ENCODE peak calls at places on chromosomes 1 and 21, in four cellular contexts. H is right lobe of liver, K is mucosa of descending colon, X is left ventricle myocardium inferior. C is an unnamed sample. For H3K36me3, the result is how much of the 10 kb centered on the place peaks cover.

GRCh38 chr1:1318131-1318652 is 6.3 kb downstream of the INTS11 start:
- DNase-seq in H (peak), K (peak), X (peak), C (no peak)

GRCh38 chr1:211369640-211370039 is 43.0 kb downstream of the TRAF5 start:
- DNase-seq in H (no peak), K (no peak), X (no peak), C (no peak)

GRCh38 chr1:1315435-1315901 is 7.1 kb downstream of the PUSL1 start:
- DNase-seq in H (no peak), K (no peak), X (no peak), C (peak)

GRCh38 chr1:240582953-240583352 is 29.0 kb downstream of the GREM2 start:
- DNase-seq in H (no peak), K (no peak), X (no peak), C (no peak)

GRCh38 chr1:43267291-43267805 is 2.4 kb upstream of the TMEM125 start:
- DNase-seq in H (no peak), K (peak), X (no peak), C (no peak)

GRCh38 chr21:45543710-45544448 is 1.6 kb upstream of the SLC19A1 start:
- DNase-seq in H (peak), K (peak), X (peak), C (peak)

GRCh38 chr1:230105754-230106625 is 39.0 kb downstream of the GALNT2 start:
- DNase-seq in H (peak), K (no peak), X (no peak), C (no peak)

GRCh38 chr1:107230121-107230520 is 89.3 kb downstream of the NTNG1 start:
- DNase-seq in H (no peak), K (no peak), X (no peak), C (no peak)

GRCh38 chr21:15935530-15935929 is 205.7 kb downstream of the USP25 start:
- DNase-seq in H (no peak), K (no peak), X (no peak), C (no peak)

GRCh38 chr1:228275154-228275434 is 67.2 kb downstream of the OBSCN start:
- DNase-seq in H (no peak), K (no peak), X (no peak), C (no peak)

GRCh38 chr1:99481391-99481996 is 164.4 kb upstream of the PALMD start:
- DNase-seq in H (peak), K (peak), X (no peak), C (peak)

GRCh38 chr1:54380285-54380882 is 25.8 kb downstream of the SSBP3 start:
- DNase-seq in H (no peak), K (no peak), X (no peak), C (no peak)

GRCh38 chr21:42854246-42855010 is 24.9 kb downstream of the WDR4 start:
- DNase-seq in H (no peak), K (no peak), X (no peak), C (peak)
- H3K36me3 ChIP-seq in H (under half), K (under half), X (half or more), C (half or more)

GRCh38 chr1:111157425-111157824 is 17.4 kb downstream of the CEPT1 start:
- DNase-seq in H (no peak), K (no peak), X (no peak), C (no peak)
- H3K36me3 ChIP-seq in H (under half), K (under half), X (half or more), C (under half)

GRCh38 chr1:180198611-180199010 is 31.5 kb upstream of the LHX4 start:
- DNase-seq in H (no peak), K (no peak), X (no peak), C (no peak)

GRCh38 chr1:180199018-180199417 is 31.0 kb upstream of the LHX4 start:
- DNase-seq in H (no peak), K (no peak), X (no peak), C (peak)

GRCh38 chr1:180197231-180197630 is 32.8 kb upstream of the LHX4 start:
- DNase-seq in H (no peak), K (no peak), X (no peak), C (no peak)

GRCh38 chr1:180196436-180197003 is 33.5 kb upstream of the LHX4 start:
- DNase-seq in H (no peak), K (no peak), X (no peak), C (peak)

GRCh38 chr1:180198186-180198585 is 31.9 kb upstream of the LHX4 start:
- DNase-seq in H (no peak), K (no peak), X (no peak), C (peak)
- H3K36me3 ChIP-seq in H (under half), K (under half), X (under half), C (under half)

GRCh38 chr1:179058343-179059184 is 23.3 kb upstream of the TOR3A start:
- DNase-seq in H (no peak), K (no peak), X (no peak), C (no peak)
- H3K36me3 ChIP-seq in H (under half), K (under half), X (under half), C (under half)

DNA sequence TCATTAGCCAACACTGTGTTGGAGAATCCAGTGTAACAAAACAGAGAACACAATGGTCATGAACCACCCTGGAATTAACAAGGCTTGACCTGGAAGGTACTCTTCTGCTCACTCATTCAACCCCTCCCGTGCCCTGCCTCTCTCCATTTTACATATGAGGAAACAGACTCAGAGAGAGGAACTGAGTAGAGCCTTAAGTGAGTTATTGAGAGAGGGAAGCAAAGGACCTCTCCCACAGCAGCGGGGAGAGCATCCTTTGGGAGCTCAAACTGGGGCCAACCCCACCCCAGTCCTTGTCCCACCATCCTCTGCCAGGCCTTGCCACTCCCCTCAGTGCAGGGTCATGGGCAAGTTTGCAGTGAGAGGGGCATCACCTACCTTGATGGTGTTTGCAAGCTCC is 1.3 kb downstream of the S100A12 start:
- DNase-seq in H (peak), K (no peak), X (no peak), C (no peak)
- H3K36me3 ChIP-seq in H (under half), K (under half), X (under half), C (under half)

GRCh38 chr21:38813143-38813542 is 7.4 kb downstream of the ETS2 start:
- DNase-seq in H (peak), K (no peak), X (no peak), C (no peak)

GRCh38 chr21:38814126-38815059 is 8.7 kb downstream of the ETS2 start:
- DNase-seq in H (no peak), K (peak), X (no peak), C (no peak)

GRCh38 chr21:38815060-38815405 is 9.3 kb downstream of the ETS2 start:
- DNase-seq in H (no peak), K (peak), X (no peak), C (no peak)

GRCh38 chr21:38811257-38811656 is 5.5 kb downstream of the ETS2 start:
- DNase-seq in H (peak), K (peak), X (no peak), C (no peak)

DNA sequence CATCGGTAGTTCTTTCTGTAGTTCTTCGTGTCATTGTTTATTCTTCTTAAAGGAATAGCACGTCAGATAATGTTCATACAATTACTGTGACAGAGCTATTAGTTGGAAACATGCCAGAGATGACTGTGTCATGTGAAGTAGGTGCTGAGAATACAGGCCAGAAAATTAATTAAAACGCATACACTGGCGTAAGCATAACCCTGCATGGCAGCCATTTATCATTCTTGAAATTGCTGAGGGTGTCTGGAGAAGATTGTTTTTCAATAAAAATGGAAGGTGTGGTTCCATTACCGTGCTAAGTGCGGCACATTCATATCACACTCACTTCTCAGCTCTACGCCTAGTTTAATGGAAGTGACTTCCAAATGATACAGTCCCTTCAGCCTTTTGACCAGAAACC is 7.8 kb downstream of the ETS2 start:
- DNase-seq in H (no peak), K (peak), X (no peak), C (no peak)
- H3K36me3 ChIP-seq in H (under half), K (under half), X (half or more), C (under half)

GRCh38 chr1:214641214-214641895 is 38.4 kb downstream of the CENPF start:
- DNase-seq in H (no peak), K (no peak), X (no peak), C (no peak)

GRCh38 chr1:214645712-214646111 is 42.7 kb downstream of the CENPF start:
- DNase-seq in H (no peak), K (no peak), X (no peak), C (no peak)

GRCh38 chr1:214640431-214641213 is 37.6 kb downstream of the CENPF start:
- DNase-seq in H (no peak), K (no peak), X (no peak), C (no peak)

GRCh38 chr1:214638997-214639396 is 36.0 kb downstream of the CENPF start:
- DNase-seq in H (no peak), K (no peak), X (no peak), C (no peak)

DNA sequence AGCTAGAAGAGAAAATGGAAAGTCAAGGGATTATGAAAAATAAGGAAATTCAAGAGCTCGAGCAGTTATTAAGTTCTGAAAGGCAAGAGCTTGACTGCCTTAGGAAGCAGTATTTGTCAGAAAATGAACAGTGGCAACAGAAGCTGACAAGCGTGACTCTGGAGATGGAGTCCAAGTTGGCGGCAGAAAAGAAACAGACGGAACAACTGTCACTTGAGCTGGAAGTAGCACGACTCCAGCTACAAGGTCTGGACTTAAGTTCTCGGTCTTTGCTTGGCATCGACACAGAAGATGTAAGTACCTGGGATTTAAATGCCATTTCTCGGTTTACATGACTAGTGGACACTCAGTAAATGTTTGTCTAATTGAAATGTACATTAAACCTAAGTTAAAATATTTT is 40.0 kb downstream of the CENPF start:
- DNase-seq in H (no peak), K (no peak), X (no peak), C (no peak)
- H3K36me3 ChIP-seq in H (under half), K (under half), X (under half), C (half or more)

GRCh38 chr21:29650561-29651022 is 289.2 kb downstream of the GRIK1 start:
- DNase-seq in H (no peak), K (no peak), X (no peak), C (no peak)
- H3K36me3 ChIP-seq in H (under half), K (under half), X (under half), C (under half)

GRCh38 chr1:51790385-51790784 is 88.1 kb downstream of the NRDC start:
- DNase-seq in H (no peak), K (no peak), X (no peak), C (no peak)
- H3K36me3 ChIP-seq in H (under half), K (under half), X (half or more), C (half or more)